ENCODE peak calls at places on chromosome 4, in five cellular contexts. M is GM23248, X is MM.1S, L is HCT116, Q is SK-N-SH. W is an unnamed sample. For H3K9me2, the result is how much of the 10 kb centered on the place peaks cover.

GRCh38 chr4:115360441-115360840 is 247.0 kb upstream of the NDST4 start:
- DNase-seq in M (peak), X (no peak), L (no peak), Q (no peak), W (no peak)

GRCh38 chr4:173243321-173243720 is 74.7 kb downstream of the GALNT7 start:
- DNase-seq in M (peak), X (no peak), L (no peak), Q (no peak), W (peak)

GRCh38 chr4:95255396-95256107 is 293.2 kb downstream of the UNC5C start:
- DNase-seq in M (peak), X (no peak), L (no peak), Q (no peak), W (peak)

GRCh38 chr4:18071894-18072293 is 50.3 kb upstream of the LCORL start:
- DNase-seq in M (no peak), X (no peak), L (no peak), Q (no peak), W (no peak)

GRCh38 chr4:41280010-41280409 is 23.3 kb downstream of the UCHL1 start:
- DNase-seq in M (no peak), X (no peak), L (no peak), Q (no peak), W (no peak)

GRCh38 chr4:13642576-13642975 is 15.1 kb upstream of the BOD1L1 start:
- DNase-seq in M (peak), X (no peak), L (no peak), Q (no peak), W (peak)

GRCh38 chr4:119068529-119068962 is 67.1 kb upstream of the MYOZ2 start:
- DNase-seq in M (peak), X (no peak), L (no peak), Q (no peak), W (peak)

GRCh38 chr4:11597506-11597905 is 168.8 kb upstream of the HS3ST1 start:
- DNase-seq in M (no peak), X (no peak), L (no peak), Q (no peak), W (peak)

GRCh38 chr4:72375050-72375736 is 193.8 kb downstream of the ADAMTS3 start:
- DNase-seq in M (peak), X (no peak), L (no peak), Q (no peak), W (peak)

GRCh38 chr4:16750216-16750615 is 148.2 kb downstream of the LDB2 start:
- DNase-seq in M (no peak), X (no peak), L (no peak), Q (no peak), W (no peak)

GRCh38 chr4:118124977-118125376 is 90.7 kb downstream of the NDST3 start:
- DNase-seq in M (no peak), X (no peak), L (no peak), Q (no peak), W (no peak)

DNA sequence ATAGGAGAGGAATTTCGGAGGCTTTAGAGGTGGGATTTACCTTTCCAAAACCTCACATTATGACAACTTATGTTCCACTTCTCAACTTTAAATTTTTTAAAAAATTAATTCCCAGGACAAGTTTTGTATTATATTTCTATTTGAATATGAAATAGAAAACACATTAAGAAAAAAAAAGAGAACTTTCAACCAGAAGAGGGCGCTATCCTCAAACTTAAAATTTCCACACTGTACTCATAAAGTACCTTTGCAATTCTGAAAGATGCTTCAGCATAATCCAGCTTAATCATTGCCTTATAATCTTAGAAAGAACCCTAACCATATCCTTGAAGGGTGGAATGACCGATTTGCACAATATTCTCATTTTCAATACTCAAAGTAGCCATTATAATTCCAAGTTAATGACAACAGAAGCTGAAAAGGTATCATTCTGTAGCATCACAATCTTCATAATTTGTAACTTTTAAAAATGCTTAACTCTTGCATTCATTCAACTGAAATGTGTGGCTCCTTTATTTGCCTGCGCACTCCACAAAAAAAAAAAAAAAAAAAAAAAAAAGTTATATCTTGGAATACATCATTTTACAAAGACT is 158.0 kb downstream of the KCNIP4 start:
- DNase-seq in M (peak), X (peak), L (peak), Q (peak), W (peak)
- H3K9ac ChIP-seq in M (peak), X (no peak), L (no peak), Q (no peak), W (peak)

GRCh38 chr4:87967193-87967592 is 8.3 kb upstream of the SPP1 start:
- DNase-seq in M (no peak), X (no peak), L (no peak), Q (no peak), W (no peak)
- TF ChIP-seq EZH2phosphoT487 in M (no peak), X (no peak), L (no peak), Q (no peak), W (no peak)

DNA sequence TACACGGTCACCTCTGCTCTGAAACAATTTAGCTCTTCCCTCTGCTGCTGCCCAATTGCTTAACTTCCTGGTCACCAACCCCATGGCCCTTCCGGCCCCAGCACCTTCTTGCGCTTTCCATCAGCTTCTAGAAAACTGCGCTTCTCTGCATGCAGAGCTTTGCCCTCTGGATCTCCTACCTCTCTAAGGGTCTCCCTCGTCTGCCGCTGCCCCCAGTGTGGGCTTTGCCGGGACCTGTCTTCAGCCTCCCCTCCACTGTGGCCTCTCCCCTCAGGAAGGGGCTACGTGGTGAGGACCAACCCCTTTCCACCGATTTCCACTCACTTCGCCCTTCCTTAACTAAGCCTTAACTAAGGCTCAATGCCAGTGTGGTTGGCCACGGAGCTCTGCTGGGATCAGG is 94.6 kb downstream of the DCTD start:
- DNase-seq in M (no peak), X (no peak), L (no peak), Q (no peak), W (no peak)
- H3K9me2 ChIP-seq in M (under half), X (under half), L (under half), Q (under half), W (under half)

DNA sequence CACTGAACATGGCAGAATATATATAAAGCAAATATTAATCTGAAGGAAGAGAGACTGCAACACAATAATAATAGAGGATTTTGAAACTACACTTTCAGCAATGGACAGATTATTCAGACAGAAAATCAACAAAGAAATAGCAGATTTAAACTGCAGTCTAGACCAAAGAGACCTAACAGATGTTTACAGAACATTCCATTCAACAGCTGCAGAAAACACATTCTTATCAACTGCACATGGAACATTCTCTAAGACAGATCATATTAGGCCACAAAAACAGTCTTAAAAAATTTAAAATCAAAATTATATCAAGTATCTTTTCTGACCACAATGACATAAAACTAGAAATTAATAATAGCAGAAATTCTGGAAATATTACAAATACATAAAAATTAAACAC is 27.1 kb downstream of the CENPE start:
- DNase-seq in M (no peak), X (no peak), L (no peak), Q (no peak), W (no peak)
- H3K9ac ChIP-seq in M (no peak), X (no peak), L (no peak), Q (no peak), W (no peak)

DNA sequence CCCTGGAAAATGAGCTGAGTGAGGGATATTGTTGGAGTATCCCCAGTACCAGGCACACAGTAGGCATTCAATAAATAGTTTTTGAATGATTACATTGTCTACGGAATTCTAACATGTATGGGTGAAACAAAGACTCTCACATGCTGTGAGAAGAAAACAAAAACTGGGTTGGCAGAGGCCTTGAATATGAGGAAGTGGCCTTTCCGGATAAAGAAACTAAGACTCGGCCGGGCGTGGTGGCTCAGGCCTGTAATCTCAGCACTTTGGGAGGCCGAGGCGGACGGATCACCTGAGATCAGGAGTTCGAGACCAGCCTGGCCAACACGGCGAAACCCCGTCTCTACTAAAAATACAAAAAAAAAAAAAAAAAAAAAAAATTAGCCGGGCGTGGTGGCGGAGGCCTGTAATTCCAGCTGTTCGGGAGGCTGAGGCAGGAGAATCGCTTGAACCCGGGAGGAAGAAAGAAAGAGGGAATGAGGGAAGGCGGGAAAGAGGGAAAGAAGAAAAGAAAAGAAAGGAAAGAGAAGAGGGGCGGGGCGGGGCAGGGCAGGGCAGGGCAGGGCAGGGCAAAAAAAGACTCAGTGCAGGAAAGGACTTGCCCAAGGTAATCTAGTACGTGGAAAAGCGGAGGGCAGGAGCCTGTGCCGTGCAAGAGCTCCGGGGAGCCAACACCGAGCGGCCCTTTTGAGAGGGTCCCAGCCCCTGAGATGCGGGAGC is 689 bp upstream of the TMA16 start:
- DNase-seq in M (peak), X (peak), L (no peak), Q (no peak), W (no peak)
- TF ChIP-seq EZH2phosphoT487 in M (no peak), X (no peak), L (no peak), Q (no peak), W (no peak)